ENCODE peak calls at places on chromosomes 5 and 9, in nine cellular contexts. One of them, this sample, is unnamed.

GRCh38 chr5:149170292-149170691 is 29.0 kb downstream of the ABLIM3 start:
- DNase-seq in activated CD8-positive, alpha-beta memory T cell treated with anti-CD3 and anti-CD28 coated beads for 24 hours: no peak
- DNase-seq in coronary artery: no peak
- DNase-seq in GM03348: no peak
- DNase-seq in RPMI7951: peak; percentile 83
- DNase-seq in cardiac septum: no peak
- DNase-seq in heart right ventricle: no peak
- DNase-seq in GM10248: no peak
- DNase-seq in EL: peak; percentile 20
- DNase-seq in this sample: no peak

GRCh38 chr5:124860271-124860670 is 113.8 kb upstream of the ZNF608 start:
- DNase-seq in activated CD8-positive, alpha-beta memory T cell treated with anti-CD3 and anti-CD28 coated beads for 24 hours: no peak
- DNase-seq in coronary artery: no peak
- DNase-seq in GM03348: no peak
- DNase-seq in RPMI7951: peak; percentile 79
- DNase-seq in cardiac septum: no peak
- DNase-seq in heart right ventricle: no peak
- DNase-seq in GM10248: no peak
- DNase-seq in EL: peak; percentile 37
- DNase-seq in this sample: no peak

GRCh38 chr5:72501475-72501874 is 5.7 kb downstream of the ZNF366 start:
- DNase-seq in activated CD8-positive, alpha-beta memory T cell treated with anti-CD3 and anti-CD28 coated beads for 24 hours: no peak
- DNase-seq in coronary artery: no peak
- DNase-seq in GM03348: no peak
- DNase-seq in RPMI7951: no peak
- DNase-seq in cardiac septum: no peak
- DNase-seq in heart right ventricle: no peak
- DNase-seq in GM10248: no peak
- DNase-seq in EL: no peak
- DNase-seq in this sample: no peak

GRCh38 chr5:553874-554273 is 29.6 kb upstream of the SLC9A3 start:
- DNase-seq in activated CD8-positive, alpha-beta memory T cell treated with anti-CD3 and anti-CD28 coated beads for 24 hours: peak; percentile 42
- DNase-seq in coronary artery: peak; percentile 31
- DNase-seq in GM03348: no peak
- DNase-seq in RPMI7951: peak; percentile 28
- DNase-seq in cardiac septum: no peak
- DNase-seq in heart right ventricle: no peak
- DNase-seq in GM10248: no peak
- DNase-seq in EL: no peak
- DNase-seq in this sample: no peak

GRCh38 chr9:8262625-8263622 is 463.3 kb upstream of the DMAC1 start:
- DNase-seq in activated CD8-positive, alpha-beta memory T cell treated with anti-CD3 and anti-CD28 coated beads for 24 hours: no peak
- DNase-seq in coronary artery: no peak
- DNase-seq in GM03348: no peak
- DNase-seq in RPMI7951: no peak
- DNase-seq in cardiac septum: no peak
- DNase-seq in heart right ventricle: no peak
- DNase-seq in GM10248: no peak
- DNase-seq in EL: no peak
- DNase-seq in this sample: no peak

GRCh38 chr5:181052526-181052927 is 12.5 kb downstream of the BTNL9 start:
- DNase-seq in activated CD8-positive, alpha-beta memory T cell treated with anti-CD3 and anti-CD28 coated beads for 24 hours: no peak
- DNase-seq in coronary artery: no peak
- DNase-seq in GM03348: no peak
- DNase-seq in RPMI7951: no peak
- DNase-seq in cardiac septum: no peak
- DNase-seq in heart right ventricle: peak; percentile 36
- DNase-seq in GM10248: no peak
- DNase-seq in EL: no peak
- DNase-seq in this sample: no peak

GRCh38 chr5:175560011-175560410 is 81.7 kb downstream of the SFXN1 start:
- DNase-seq in activated CD8-positive, alpha-beta memory T cell treated with anti-CD3 and anti-CD28 coated beads for 24 hours: no peak
- DNase-seq in coronary artery: no peak
- DNase-seq in GM03348: no peak
- DNase-seq in RPMI7951: no peak
- DNase-seq in cardiac septum: no peak
- DNase-seq in heart right ventricle: no peak
- DNase-seq in GM10248: no peak
- DNase-seq in EL: no peak
- DNase-seq in this sample: no peak

GRCh38 chr9:1979815-1980367 is 35.3 kb upstream of the SMARCA2 start:
- DNase-seq in activated CD8-positive, alpha-beta memory T cell treated with anti-CD3 and anti-CD28 coated beads for 24 hours: no peak
- DNase-seq in coronary artery: no peak
- DNase-seq in GM03348: peak; percentile 81
- DNase-seq in RPMI7951: peak; percentile 64
- DNase-seq in cardiac septum: no peak
- DNase-seq in heart right ventricle: peak; percentile 21
- DNase-seq in GM10248: no peak
- DNase-seq in EL: peak; percentile 72
- DNase-seq in this sample: no peak

GRCh38 chr9:17807670-17808282 is 228.9 kb downstream of the SH3GL2 start:
- DNase-seq in activated CD8-positive, alpha-beta memory T cell treated with anti-CD3 and anti-CD28 coated beads for 24 hours: no peak
- DNase-seq in coronary artery: no peak
- DNase-seq in GM03348: no peak
- DNase-seq in RPMI7951: no peak
- DNase-seq in cardiac septum: no peak
- DNase-seq in heart right ventricle: no peak
- DNase-seq in GM10248: no peak
- DNase-seq in EL: no peak
- DNase-seq in this sample: no peak

GRCh38 chr9:124040186-124040920 is 28.8 kb downstream of the LHX2 start:
- DNase-seq in activated CD8-positive, alpha-beta memory T cell treated with anti-CD3 and anti-CD28 coated beads for 24 hours: no peak
- DNase-seq in coronary artery: no peak
- DNase-seq in GM03348: peak; percentile 61
- DNase-seq in RPMI7951: peak; percentile 43
- DNase-seq in cardiac septum: no peak
- DNase-seq in heart right ventricle: no peak
- DNase-seq in GM10248: no peak
- DNase-seq in EL: no peak
- DNase-seq in this sample: no peak

GRCh38 chr5:79493596-79494343 is 20.2 kb downstream of the HOMER1 start:
- DNase-seq in activated CD8-positive, alpha-beta memory T cell treated with anti-CD3 and anti-CD28 coated beads for 24 hours: no peak
- DNase-seq in coronary artery: no peak
- DNase-seq in GM03348: no peak
- DNase-seq in RPMI7951: no peak
- DNase-seq in cardiac septum: no peak
- DNase-seq in heart right ventricle: no peak
- DNase-seq in GM10248: no peak
- DNase-seq in EL: no peak
- DNase-seq in this sample: no peak

GRCh38 chr9:18921677-18922076 is 111.3 kb downstream of the SAXO1 start:
- DNase-seq in activated CD8-positive, alpha-beta memory T cell treated with anti-CD3 and anti-CD28 coated beads for 24 hours: no peak
- DNase-seq in coronary artery: no peak
- DNase-seq in GM03348: peak; percentile 68
- DNase-seq in RPMI7951: no peak
- DNase-seq in cardiac septum: no peak
- DNase-seq in heart right ventricle: no peak
- DNase-seq in GM10248: no peak
- DNase-seq in EL: no peak
- DNase-seq in this sample: no peak

GRCh38 chr9:121262450-121262849 is 5.5 kb upstream of the GSN start:
- DNase-seq in activated CD8-positive, alpha-beta memory T cell treated with anti-CD3 and anti-CD28 coated beads for 24 hours: no peak
- DNase-seq in coronary artery: no peak
- DNase-seq in GM03348: no peak
- DNase-seq in RPMI7951: peak; percentile 17
- DNase-seq in cardiac septum: no peak
- DNase-seq in heart right ventricle: no peak
- DNase-seq in GM10248: no peak
- DNase-seq in EL: no peak
- DNase-seq in this sample: no peak

GRCh38 chr9:77440057-77440456 is 208.1 kb downstream of the GNA14 start:
- DNase-seq in activated CD8-positive, alpha-beta memory T cell treated with anti-CD3 and anti-CD28 coated beads for 24 hours: no peak
- DNase-seq in coronary artery: no peak
- DNase-seq in GM03348: peak; percentile 70
- DNase-seq in RPMI7951: peak; percentile 66
- DNase-seq in cardiac septum: no peak
- DNase-seq in heart right ventricle: no peak
- DNase-seq in GM10248: no peak
- DNase-seq in EL: peak; percentile 48
- DNase-seq in this sample: peak; percentile 78

GRCh38 chr5:25573691-25574090 is 928.9 kb upstream of the CDH10 start:
- DNase-seq in activated CD8-positive, alpha-beta memory T cell treated with anti-CD3 and anti-CD28 coated beads for 24 hours: no peak
- DNase-seq in coronary artery: no peak
- DNase-seq in GM03348: no peak
- DNase-seq in RPMI7951: no peak
- DNase-seq in cardiac septum: no peak
- DNase-seq in heart right ventricle: no peak
- DNase-seq in GM10248: no peak
- DNase-seq in EL: no peak
- DNase-seq in this sample: no peak

GRCh38 chr5:56459978-56460377 is 226.8 kb upstream of the ANKRD55 start:
- DNase-seq in activated CD8-positive, alpha-beta memory T cell treated with anti-CD3 and anti-CD28 coated beads for 24 hours: no peak
- DNase-seq in coronary artery: no peak
- DNase-seq in GM03348: no peak
- DNase-seq in RPMI7951: no peak
- DNase-seq in cardiac septum: no peak
- DNase-seq in heart right ventricle: no peak
- DNase-seq in GM10248: no peak
- DNase-seq in EL: no peak
- DNase-seq in this sample: no peak

GRCh38 chr9:137074657-137075274 is 2.6 kb upstream of the UAP1L1 start:
- DNase-seq in activated CD8-positive, alpha-beta memory T cell treated with anti-CD3 and anti-CD28 coated beads for 24 hours: no peak
- DNase-seq in coronary artery: no peak
- DNase-seq in GM03348: no peak
- DNase-seq in RPMI7951: no peak
- DNase-seq in cardiac septum: no peak
- DNase-seq in heart right ventricle: no peak
- DNase-seq in GM10248: no peak
- DNase-seq in EL: no peak
- DNase-seq in this sample: no peak

GRCh38 chr9:6218099-6218502 is 2.5 kb downstream of the IL33 start:
- DNase-seq in activated CD8-positive, alpha-beta memory T cell treated with anti-CD3 and anti-CD28 coated beads for 24 hours: no peak
- DNase-seq in coronary artery: no peak
- DNase-seq in GM03348: peak; percentile 51
- DNase-seq in RPMI7951: peak; percentile 15
- DNase-seq in cardiac septum: no peak
- DNase-seq in heart right ventricle: no peak
- DNase-seq in GM10248: no peak
- DNase-seq in EL: no peak
- DNase-seq in this sample: no peak

GRCh38 chr5:32325067-32325466 is 12.3 kb upstream of the MTMR12 start:
- DNase-seq in activated CD8-positive, alpha-beta memory T cell treated with anti-CD3 and anti-CD28 coated beads for 24 hours: no peak
- DNase-seq in coronary artery: no peak
- DNase-seq in GM03348: peak; percentile 29
- DNase-seq in RPMI7951: no peak
- DNase-seq in cardiac septum: no peak
- DNase-seq in heart right ventricle: no peak
- DNase-seq in GM10248: peak; percentile 49
- DNase-seq in EL: no peak
- DNase-seq in this sample: no peak

GRCh38 chr5:179406031-179406681 is 60.9 kb upstream of the ADAMTS2 start:
- DNase-seq in activated CD8-positive, alpha-beta memory T cell treated with anti-CD3 and anti-CD28 coated beads for 24 hours: peak; percentile 40
- DNase-seq in coronary artery: peak; percentile 69
- DNase-seq in GM03348: peak; percentile 52
- DNase-seq in RPMI7951: no peak
- DNase-seq in cardiac septum: peak; percentile 73
- DNase-seq in heart right ventricle: no peak
- DNase-seq in GM10248: no peak
- DNase-seq in EL: no peak
- DNase-seq in this sample: no peak

GRCh38 chr9:129751841-129752801 is 721 bp downstream of the PTGES start:
- DNase-seq in activated CD8-positive, alpha-beta memory T cell treated with anti-CD3 and anti-CD28 coated beads for 24 hours: no peak
- DNase-seq in coronary artery: no peak
- DNase-seq in GM03348: no peak
- DNase-seq in RPMI7951: no peak
- DNase-seq in cardiac septum: no peak
- DNase-seq in heart right ventricle: no peak
- DNase-seq in GM10248: no peak
- DNase-seq in EL: no peak
- DNase-seq in this sample: peak; percentile 63

GRCh38 chr9:105341784-105342183 is 97.3 kb downstream of the SLC44A1 start:
- DNase-seq in activated CD8-positive, alpha-beta memory T cell treated with anti-CD3 and anti-CD28 coated beads for 24 hours: no peak
- DNase-seq in coronary artery: no peak
- DNase-seq in GM03348: peak; percentile 52
- DNase-seq in RPMI7951: peak; percentile 70
- DNase-seq in cardiac septum: no peak
- DNase-seq in heart right ventricle: no peak
- DNase-seq in GM10248: no peak
- DNase-seq in EL: peak; percentile 27
- DNase-seq in this sample: no peak

GRCh38 chr5:124053340-124053739 is 541.4 kb downstream of the CSNK1G3 start:
- DNase-seq in activated CD8-positive, alpha-beta memory T cell treated with anti-CD3 and anti-CD28 coated beads for 24 hours: no peak
- DNase-seq in coronary artery: no peak
- DNase-seq in GM03348: no peak
- DNase-seq in RPMI7951: no peak
- DNase-seq in cardiac septum: no peak
- DNase-seq in heart right ventricle: no peak
- DNase-seq in GM10248: no peak
- DNase-seq in EL: peak; percentile 19
- DNase-seq in this sample: no peak

GRCh38 chr5:135131801-135132675 is 98.0 kb upstream of the PITX1 start:
- DNase-seq in activated CD8-positive, alpha-beta memory T cell treated with anti-CD3 and anti-CD28 coated beads for 24 hours: no peak
- DNase-seq in coronary artery: no peak
- DNase-seq in GM03348: no peak
- DNase-seq in RPMI7951: no peak
- DNase-seq in cardiac septum: no peak
- DNase-seq in heart right ventricle: no peak
- DNase-seq in GM10248: no peak
- DNase-seq in EL: no peak
- DNase-seq in this sample: no peak

GRCh38 chr9:135609366-135609955 is 29.9 kb downstream of the GLT6D1 start:
- DNase-seq in activated CD8-positive, alpha-beta memory T cell treated with anti-CD3 and anti-CD28 coated beads for 24 hours: no peak
- DNase-seq in coronary artery: no peak
- DNase-seq in GM03348: no peak
- DNase-seq in RPMI7951: no peak
- DNase-seq in cardiac septum: no peak
- DNase-seq in heart right ventricle: no peak
- DNase-seq in GM10248: no peak
- DNase-seq in EL: no peak
- DNase-seq in this sample: no peak

GRCh38 chr5:148956632-148957385 is 106.1 kb downstream of the SH3TC2 start:
- DNase-seq in activated CD8-positive, alpha-beta memory T cell treated with anti-CD3 and anti-CD28 coated beads for 24 hours: no peak
- DNase-seq in coronary artery: no peak
- DNase-seq in GM03348: no peak
- DNase-seq in RPMI7951: no peak
- DNase-seq in cardiac septum: no peak
- DNase-seq in heart right ventricle: no peak
- DNase-seq in GM10248: no peak
- DNase-seq in EL: no peak
- DNase-seq in this sample: peak; percentile 57

GRCh38 chr5:72387985-72388384 is 67.8 kb downstream of the PTCD2 start:
- DNase-seq in activated CD8-positive, alpha-beta memory T cell treated with anti-CD3 and anti-CD28 coated beads for 24 hours: no peak
- DNase-seq in coronary artery: no peak
- DNase-seq in GM03348: peak; percentile 78
- DNase-seq in RPMI7951: peak; percentile 71
- DNase-seq in cardiac septum: no peak
- DNase-seq in heart right ventricle: no peak
- DNase-seq in GM10248: no peak
- DNase-seq in EL: peak; percentile 91
- DNase-seq in this sample: no peak

GRCh38 chr9:136532799-136533774 is 12.8 kb downstream of the NOTCH1 start:
- DNase-seq in activated CD8-positive, alpha-beta memory T cell treated with anti-CD3 and anti-CD28 coated beads for 24 hours: peak; percentile 81
- DNase-seq in coronary artery: no peak
- DNase-seq in GM03348: no peak
- DNase-seq in RPMI7951: no peak
- DNase-seq in cardiac septum: peak; percentile 90
- DNase-seq in heart right ventricle: no peak
- DNase-seq in GM10248: peak; percentile 68
- DNase-seq in EL: no peak
- DNase-seq in this sample: no peak

GRCh38 chr9:105309531-105309931 is 65.1 kb downstream of the SLC44A1 start:
- DNase-seq in activated CD8-positive, alpha-beta memory T cell treated with anti-CD3 and anti-CD28 coated beads for 24 hours: no peak
- DNase-seq in coronary artery: no peak
- DNase-seq in GM03348: no peak
- DNase-seq in RPMI7951: peak; percentile 44
- DNase-seq in cardiac septum: no peak
- DNase-seq in heart right ventricle: no peak
- DNase-seq in GM10248: no peak
- DNase-seq in EL: no peak
- DNase-seq in this sample: no peak

This sample was measured in pancreas.